ENCODE peak calls at places on chromosomes 5 and 9, in five cellular contexts. O is lower lobe of right lung, J is GOT3, Z is cardiac fibroblast, F is mucosa of gallbladder. A is an unnamed sample.
A peak's percentile ranks its signal among the peaks of the same experiment; 100 is the strongest.

GRCh38 chr5:168749391-168750100 is 170.4 kb upstream of the PANK3 start:
- DNase-seq in F (no peak), Z (no peak), O (no peak), J (no peak), A (no peak)

GRCh38 chr5:860506-861150 is 9.8 kb upstream of the ZDHHC11 start:
- DNase-seq in O (no peak), J (no peak), F (no peak), Z (no peak), A (no peak)

GRCh38 chr9:129554649-129555048 is 66.3 kb downstream of the C9orf50 start:
- DNase-seq in O (no peak), Z (no peak), F (no peak), J (no peak), A (no peak)

GRCh38 chr9:101486693-101487442 is 46.8 kb upstream of the RNF20 start:
- DNase-seq in F (peak; percentile 46), O (peak; percentile 60), J (no peak), Z (peak; percentile 52), A (peak; percentile 43)

GRCh38 chr9:135199489-135199888 is 112.0 kb downstream of the OLFM1 start:
- DNase-seq in Z (no peak), O (no peak), F (no peak), J (no peak), A (no peak)

GRCh38 chr9:84177397-84177796 is 163.2 kb downstream of the SLC28A3 start:
- DNase-seq in J (no peak), Z (no peak), F (no peak), O (no peak), A (no peak)

GRCh38 chr9:137445275-137445807 is 4.2 kb upstream of the ENTPD8 start:
- DNase-seq in J (peak; percentile 18), F (peak; percentile 85), Z (peak; percentile 85), O (peak; percentile 79), A (peak; percentile 47)

GRCh38 chr9:84054341-84055010 is 73.9 kb downstream of the RMI1 start:
- DNase-seq in O (no peak), J (no peak), F (no peak), Z (no peak), A (no peak)

GRCh38 chr5:59757442-59757841 is 136.1 kb downstream of the PDE4D start:
- DNase-seq in Z (peak; percentile 38), F (no peak), J (no peak), O (no peak), A (peak; percentile 20)

GRCh38 chr9:105244996-105245719 is 707 bp downstream of the SLC44A1 start:
- DNase-seq in J (no peak), F (peak; percentile 63), Z (peak; percentile 58), O (peak; percentile 82), A (no peak)

GRCh38 chr9:618478-618877 is 223.0 kb upstream of the DMRT1 start:
- DNase-seq in J (no peak), F (no peak), O (no peak), Z (peak; percentile 86), A (peak; percentile 60)

GRCh38 chr9:108272350-108272899 is 583.4 kb downstream of the ACTL7B start:
- DNase-seq in Z (peak; percentile 69), O (peak; percentile 53), J (no peak), F (peak; percentile 35), A (no peak)

GRCh38 chr9:5893591-5894236 is 3.0 kb downstream of the MLANA start:
- DNase-seq in Z (no peak), O (no peak), F (no peak), J (no peak), A (no peak)

GRCh38 chr5:78287833-78288232 is 6.7 kb downstream of the AP3B1 start:
- DNase-seq in J (no peak), Z (peak; percentile 86), O (no peak), F (no peak), A (peak; percentile 80)

GRCh38 chr9:87137718-87138117 is 190.4 kb upstream of the GAS1 start:
- DNase-seq in J (no peak), F (no peak), O (no peak), Z (no peak), A (no peak)

GRCh38 chr9:69719368-69719767 is 40.4 kb downstream of the PTAR1 start:
- DNase-seq in Z (peak; percentile 47), J (no peak), O (no peak), F (no peak), A (peak; percentile 0)

GRCh38 chr5:90557391-90557790 is 1.2 kb upstream of the ADGRV1 start:
- DNase-seq in F (no peak), J (no peak), O (no peak), Z (no peak), A (no peak)

GRCh38 chr9:91465420-91465819 is 41.8 kb upstream of the NFIL3 start:
- DNase-seq in O (no peak), Z (peak; percentile 77), F (no peak), J (no peak), A (peak; percentile 80)

GRCh38 chr5:147763791-147764525 is 18.6 kb downstream of the JAKMIP2 start:
- DNase-seq in J (no peak), F (no peak), O (no peak), Z (peak; percentile 51), A (peak; percentile 93)

GRCh38 chr9:71487046-71487445 is 281.3 kb downstream of the CEMIP2 start:
- DNase-seq in J (no peak), Z (peak; percentile 5), O (no peak), F (peak; percentile 21), A (no peak)

GRCh38 chr9:69115621-69116020 is 58.5 kb upstream of the TJP2 start:
- DNase-seq in Z (peak; percentile 38), J (no peak), O (no peak), F (no peak), A (no peak)

GRCh38 chr5:157166164-157166493 is at the start of gene GARIN3:
- DNase-seq in J (no peak), Z (no peak), F (no peak), O (no peak), A (no peak)

GRCh38 chr9:78363221-78363620 is 66.3 kb downstream of the PSAT1 start:
- DNase-seq in F (no peak), J (no peak), Z (peak; percentile 35), O (no peak), A (peak; percentile 34)

GRCh38 chr9:98018347-98018746 is 35.2 kb downstream of the ANP32B start:
- DNase-seq in Z (no peak), J (no peak), O (no peak), F (no peak), A (no peak)

GRCh38 chr5:165149439-165149838 is 1644.0 kb downstream of the MAT2B start:
- DNase-seq in Z (no peak), J (no peak), O (no peak), F (no peak), A (no peak)

GRCh38 chr9:87957839-87958238 is 16.5 kb downstream of the CDK20 start:
- DNase-seq in Z (no peak), O (no peak), J (no peak), F (no peak), A (no peak)

GRCh38 chr9:21326526-21327139 is 8.6 kb downstream of the KLHL9 start:
- DNase-seq in O (no peak), F (no peak), Z (peak; percentile 60), J (no peak), A (peak; percentile 25)

GRCh38 chr9:133944746-133945135 is 47.4 kb downstream of the VAV2 start:
- DNase-seq in J (no peak), F (peak; percentile 72), O (peak; percentile 40), Z (peak; percentile 85), A (peak; percentile 91)

GRCh38 chr5:1801954-1802295 is 718 bp downstream of the NDUFS6 start:
- DNase-seq in O (no peak), J (no peak), F (no peak), Z (peak; percentile 18), A (no peak)

GRCh38 chr5:83470920-83471404 is 582 bp upstream of the VCAN start:
- DNase-seq in O (no peak), F (no peak), J (no peak), Z (no peak), A (no peak)

GRCh38 chr5:6849569-6849968 is 136.3 kb downstream of the TENT4A start:
- DNase-seq in J (no peak), F (no peak), Z (no peak), O (no peak), A (no peak)

GRCh38 chr9:72326643-72327042 is 38.4 kb downstream of the ZFAND5 start:
- DNase-seq in O (no peak), Z (peak; percentile 17), F (no peak), J (no peak), A (no peak)

GRCh38 chr9:79057576-79057975 is 514.2 kb upstream of the TLE4 start:
- DNase-seq in Z (no peak), F (no peak), J (no peak), O (no peak), A (no peak)

GRCh38 chr9:136303066-136303824 is 649 bp downstream of the CCDC187 start:
- DNase-seq in J (no peak), O (no peak), Z (no peak), F (no peak), A (no peak)

GRCh38 chr9:86557918-86558317 is 203.7 kb upstream of the TUT7 start:
- DNase-seq in O (no peak), F (no peak), Z (no peak), J (no peak), A (no peak)

GRCh38 chr5:160274483-160274931 is 37.9 kb downstream of the CCNJL start:
- DNase-seq in O (no peak), J (no peak), Z (no peak), F (no peak), A (no peak)

GRCh38 chr5:143402464-143403356 is 776 bp downstream of the NR3C1 start:
- DNase-seq in F (peak; percentile 60), O (peak; percentile 83), Z (peak; percentile 65), J (no peak), A (no peak)

GRCh38 chr9:134350416-134350994 is 24.2 kb downstream of the RXRA start:
- DNase-seq in Z (no peak), F (no peak), J (no peak), O (no peak), A (no peak)

GRCh38 chr5:127685662-127686061 is 17.5 kb upstream of the CCDC192 start:
- DNase-seq in F (no peak), Z (peak; percentile 34), O (no peak), J (no peak), A (peak; percentile 24)

A was measured in astrocyte.